ENCODE peak calls at places on chromosome 14, in five cellular contexts. I, C, J, P and S are unnamed samples. For H3K9me3, the result is how much of the 10 kb centered on the place peaks cover.

GRCh38 chr14:22422238-22422637 is 166.8 kb downstream of the DAD1 start:
- DNase-seq in P (no peak), J (no peak), I (no peak), C (no peak), S (no peak)

GRCh38 chr14:24422261-24422660 is 7.2 kb downstream of the CBLN3 start:
- DNase-seq in I (no peak), J (no peak), C (no peak), P (peak), S (no peak)

GRCh38 chr14:68819260-68819691 is 26.4 kb upstream of the ZFP36L1 start:
- DNase-seq in C (no peak), P (peak), J (peak), I (no peak), S (no peak)

GRCh38 chr14:77524536-77524935 is 25.9 kb upstream of the ISM2 start:
- DNase-seq in J (no peak), I (no peak), P (no peak), C (no peak), S (no peak)

GRCh38 chr14:92800525-92800924 is 6.4 kb downstream of the GOLGA5 start:
- DNase-seq in P (no peak), C (no peak), J (no peak), I (no peak), S (no peak)

GRCh38 chr14:67359775-67360468 is at the start of the genes ATP6V1D and EIF2S1:
- DNase-seq in I (peak), C (peak), J (peak), P (peak), S (peak)

GRCh38 chr14:32201196-32201815 is 539 bp upstream of the RNU6-7 start:
- DNase-seq in P (peak), I (peak), J (peak), C (peak), S (peak)

GRCh38 chr14:26163761-26164160 is 434.1 kb downstream of the NOVA1 start:
- DNase-seq in P (peak), C (no peak), I (no peak), J (no peak), S (no peak)

GRCh38 chr14:36021926-36022325 is 154.6 kb downstream of the PTCSC3 start:
- DNase-seq in C (no peak), J (no peak), I (no peak), P (no peak), S (no peak)

GRCh38 chr14:53149656-53150319 is 3.3 kb downstream of the DDHD1 start:
- DNase-seq in P (no peak), I (no peak), C (no peak), J (no peak), S (no peak)

GRCh38 chr14:67837011-67837624 is 17.5 kb downstream of the RAD51B start:
- DNase-seq in C (peak), I (no peak), P (no peak), J (peak), S (peak)

GRCh38 chr14:92524603-92525185 is 11.1 kb downstream of the RIN3 start:
- DNase-seq in P (no peak), C (no peak), J (no peak), I (no peak), S (no peak)

GRCh38 chr14:65926504-65926903 is 514.0 kb downstream of the FUT8 start:
- DNase-seq in J (no peak), I (no peak), P (peak), C (no peak), S (no peak)

GRCh38 chr14:81406863-81407262 is 6.7 kb upstream of the STON2 start:
- DNase-seq in C (no peak), J (no peak), P (no peak), I (peak), S (peak)

GRCh38 chr14:91153360-91153759 is 39.5 kb downstream of the DGLUCY start:
- DNase-seq in J (no peak), P (no peak), I (no peak), C (no peak), S (no peak)

DNA sequence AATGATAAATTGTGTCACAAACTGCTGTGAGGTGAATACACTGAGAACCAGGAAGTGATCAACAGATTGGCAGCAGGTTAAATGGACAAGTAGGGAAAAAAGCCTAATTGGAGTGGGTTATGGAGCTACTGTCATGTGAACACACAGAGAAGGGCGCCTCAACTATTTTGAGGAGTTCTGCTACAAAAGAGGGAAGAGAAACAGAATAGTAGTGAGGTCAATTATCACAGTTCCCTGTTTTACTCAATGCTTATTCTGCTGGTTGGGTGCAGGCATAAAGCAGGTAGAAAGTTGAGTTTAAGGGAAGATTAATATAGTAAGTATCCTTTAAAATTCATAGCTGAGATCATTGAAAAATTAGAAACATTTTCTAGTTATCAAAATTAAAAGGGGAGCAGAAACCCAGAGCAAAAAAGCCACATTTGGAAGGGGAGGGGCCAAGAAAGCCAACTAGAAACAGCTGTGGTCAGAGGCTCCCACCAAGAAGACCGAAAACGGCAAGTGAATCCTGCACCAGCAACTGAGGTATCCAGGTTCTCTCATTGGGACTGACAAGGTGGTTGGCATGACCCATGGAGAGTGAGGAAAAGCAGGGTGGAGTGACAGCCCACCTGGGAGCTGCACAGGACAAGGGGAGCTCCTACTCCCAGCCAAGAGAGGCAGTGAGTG is 105.7 kb downstream of the ZC3H14 start:
- DNase-seq in P (no peak), C (no peak), I (no peak), J (no peak), S (no peak)
- H3K9me3 ChIP-seq in P (under half), C (under half), I (under half), J (under half), S (under half)

DNA sequence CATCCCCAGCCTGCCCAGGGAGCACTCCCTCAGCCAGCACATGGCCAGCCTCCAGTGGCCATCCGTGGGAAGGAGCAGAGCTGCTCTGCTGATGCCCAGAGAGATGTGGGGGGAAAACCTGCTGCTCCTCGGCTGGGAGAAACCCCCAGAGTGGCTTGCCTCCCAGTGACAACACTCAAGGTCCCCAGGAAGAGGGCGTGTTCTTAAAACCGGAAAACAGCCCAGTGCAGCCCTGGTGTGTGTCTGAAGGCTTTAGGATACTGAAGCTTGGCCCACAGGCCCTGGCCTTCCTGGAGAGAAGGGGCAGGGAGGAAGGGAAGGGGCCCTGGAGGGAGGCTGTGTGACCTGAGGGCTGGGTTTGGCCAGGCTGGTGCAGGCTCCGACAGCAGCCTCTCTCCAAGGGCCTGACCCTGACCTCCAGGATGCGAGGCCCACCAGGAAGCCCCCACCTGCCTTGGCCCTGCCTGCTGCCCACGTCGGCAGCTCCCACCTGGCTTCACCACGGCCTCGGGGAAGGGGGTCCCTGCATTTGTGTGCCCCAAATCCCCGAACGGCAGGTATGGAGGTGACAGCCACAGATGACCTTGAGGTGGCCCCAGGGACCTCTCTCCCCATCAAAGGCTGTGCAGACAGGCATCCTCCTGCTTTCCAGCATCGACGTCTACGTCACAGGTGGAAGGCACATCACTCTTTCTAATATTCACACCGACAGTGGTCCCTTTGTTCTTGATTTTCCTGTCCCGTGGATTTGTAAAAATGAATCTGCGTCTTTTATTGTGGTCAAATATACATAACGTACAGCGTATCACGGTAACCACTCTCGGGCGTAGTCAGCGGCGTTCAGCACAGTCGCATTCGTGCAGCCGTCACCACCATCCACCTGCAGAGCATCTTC is 190.0 kb upstream of the C14orf180 start:
- DNase-seq in C (peak), J (peak), I (peak), P (peak), S (peak)
- H3K9me3 ChIP-seq in C (under half), J (under half), I (under half), P (under half), S (under half)

DNA sequence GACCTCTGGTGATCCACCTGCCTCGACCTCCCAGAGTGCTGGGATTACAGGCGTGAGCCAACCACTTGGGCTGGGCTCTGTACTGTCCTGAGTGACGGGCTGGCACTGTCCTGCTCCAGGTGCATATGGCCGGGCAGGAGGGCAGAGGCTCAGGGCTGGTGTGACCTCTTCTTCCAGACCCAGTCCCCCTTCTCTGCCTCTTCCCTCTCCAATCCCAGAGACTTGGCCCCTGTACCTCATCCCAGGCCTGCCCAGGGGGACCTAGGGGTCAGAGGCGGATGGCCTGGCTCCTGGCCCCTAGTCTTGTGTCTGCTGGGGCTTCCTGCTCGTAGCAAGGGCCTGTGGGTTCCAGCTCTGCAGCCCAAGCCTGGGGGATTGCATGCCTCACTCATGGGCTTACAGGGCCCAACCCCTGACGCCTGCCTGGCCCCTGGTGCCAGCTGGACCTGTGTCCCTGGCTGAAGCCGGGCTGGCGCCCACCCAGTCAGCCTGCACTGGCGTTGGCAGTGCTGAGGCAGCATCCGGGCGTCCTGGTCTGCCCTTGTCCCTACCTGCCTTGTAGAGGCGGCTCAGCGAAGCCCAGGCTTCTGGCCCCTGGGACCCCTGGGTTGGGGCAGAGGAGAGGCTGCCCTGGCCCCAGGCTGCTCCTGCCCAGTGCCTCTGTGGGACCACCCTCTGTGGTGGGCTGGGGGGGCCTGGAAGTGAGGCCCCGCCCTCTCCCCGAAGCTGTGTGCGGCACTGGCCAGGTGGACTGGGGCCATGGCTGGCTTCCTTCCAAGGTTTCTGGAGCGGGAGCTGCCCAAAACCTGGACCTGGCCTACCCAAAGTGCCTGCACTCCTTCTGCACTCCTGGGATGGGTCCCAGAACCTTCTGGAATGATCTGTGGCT is 4.3 kb downstream of the TEDC1 start:
- DNase-seq in C (peak), I (peak), P (peak), J (no peak), S (peak)
- H3K9me3 ChIP-seq in C (under half), I (under half), P (under half), J (under half), S (under half)

DNA sequence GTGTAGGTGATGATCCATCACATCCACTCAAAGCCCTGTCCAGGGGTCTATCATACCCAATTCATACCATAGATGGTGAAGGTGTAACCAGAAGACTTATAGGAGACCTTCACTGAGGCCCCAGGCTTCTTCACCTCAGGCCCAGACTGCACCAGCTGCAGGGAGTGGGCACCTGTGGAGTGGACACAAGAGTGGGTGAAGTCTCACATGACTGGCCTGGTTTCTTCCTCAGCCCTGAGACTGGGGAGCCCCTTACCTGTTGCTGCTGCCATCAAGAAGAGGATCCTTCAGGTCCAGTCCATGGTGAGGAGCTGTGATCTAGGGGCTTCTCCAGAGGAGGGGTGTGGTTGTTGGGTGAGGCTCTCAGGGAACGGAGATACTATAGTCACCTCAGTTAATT is 851.0 kb downstream of the TMEM121 start:
- DNase-seq in J (no peak), C (no peak), I (no peak), P (no peak), S (no peak)
- H3K9me3 ChIP-seq in J (under half), C (under half), I (under half), P (half or more), S (under half)

GRCh38 chr14:98964171-98964570 is 307.8 kb downstream of the BCL11B start:
- DNase-seq in I (no peak), J (no peak), C (peak), P (peak), S (no peak)
- H3K9me3 ChIP-seq in I (under half), J (under half), C (under half), P (under half), S (under half)

DNA sequence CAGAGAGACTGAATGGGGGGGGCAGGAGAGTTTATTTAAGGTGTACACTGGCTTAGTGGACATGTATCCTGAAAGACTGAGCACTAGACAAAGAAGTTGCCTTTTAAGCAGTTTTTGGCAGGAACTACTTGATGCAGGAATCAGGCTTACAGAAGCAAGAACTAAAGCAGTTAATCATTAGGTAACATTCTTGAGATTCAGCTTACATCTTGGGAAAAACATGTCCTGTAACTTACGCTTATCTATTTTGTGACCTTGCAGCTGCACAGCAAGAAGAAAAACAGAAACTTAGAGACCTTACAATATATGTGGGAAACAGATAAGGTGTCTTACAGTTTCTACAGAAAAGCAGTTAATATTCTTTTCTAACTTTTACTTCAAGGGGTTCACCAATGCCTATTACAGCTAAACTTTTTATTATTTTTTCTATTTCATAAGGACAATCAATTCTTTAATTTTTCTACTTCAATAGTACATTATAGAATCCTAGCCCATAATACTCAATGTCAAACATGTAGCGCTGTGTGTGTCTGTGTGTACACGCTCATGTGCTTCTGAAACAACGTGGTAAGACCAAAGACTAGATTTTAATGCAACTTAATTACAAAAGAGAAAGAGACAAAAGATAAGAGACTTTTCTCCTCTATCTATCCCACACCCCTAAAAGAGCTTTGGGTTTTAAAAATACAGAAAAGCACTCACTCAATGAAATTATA is 276.9 kb downstream of the PRKD1 start:
- DNase-seq in C (no peak), P (no peak), I (no peak), J (no peak), S (no peak)
- H3K9me3 ChIP-seq in C (under half), P (under half), I (under half), J (under half), S (under half)

DNA sequence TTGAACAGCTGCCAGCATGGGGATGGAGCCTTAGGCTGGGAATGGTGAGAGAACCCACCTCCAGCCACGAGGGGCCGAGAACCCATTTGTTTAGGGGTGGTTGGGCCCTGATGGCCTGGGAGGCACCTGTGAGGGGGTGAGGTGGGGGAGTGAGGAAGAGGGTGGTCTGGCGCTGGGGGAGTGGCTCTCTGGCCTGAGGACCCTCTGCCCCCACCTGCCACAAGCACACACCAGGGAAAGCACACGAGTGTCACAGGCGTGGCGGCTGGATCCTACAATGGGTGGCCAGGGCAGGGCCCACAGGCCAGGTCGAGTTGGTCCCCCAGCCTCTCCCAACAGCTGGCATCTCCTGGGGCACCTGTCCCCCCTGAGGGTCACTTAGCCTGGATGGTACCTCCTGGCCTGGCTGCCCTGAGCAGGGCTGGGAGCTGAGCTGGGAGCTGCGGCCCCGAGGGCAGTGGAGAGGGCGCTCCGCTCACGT is 340.5 kb downstream of the TMEM121 start:
- DNase-seq in I (no peak), J (peak), P (no peak), C (no peak), S (no peak)
- H3K9me3 ChIP-seq in I (under half), J (under half), P (half or more), C (under half), S (under half)

DNA sequence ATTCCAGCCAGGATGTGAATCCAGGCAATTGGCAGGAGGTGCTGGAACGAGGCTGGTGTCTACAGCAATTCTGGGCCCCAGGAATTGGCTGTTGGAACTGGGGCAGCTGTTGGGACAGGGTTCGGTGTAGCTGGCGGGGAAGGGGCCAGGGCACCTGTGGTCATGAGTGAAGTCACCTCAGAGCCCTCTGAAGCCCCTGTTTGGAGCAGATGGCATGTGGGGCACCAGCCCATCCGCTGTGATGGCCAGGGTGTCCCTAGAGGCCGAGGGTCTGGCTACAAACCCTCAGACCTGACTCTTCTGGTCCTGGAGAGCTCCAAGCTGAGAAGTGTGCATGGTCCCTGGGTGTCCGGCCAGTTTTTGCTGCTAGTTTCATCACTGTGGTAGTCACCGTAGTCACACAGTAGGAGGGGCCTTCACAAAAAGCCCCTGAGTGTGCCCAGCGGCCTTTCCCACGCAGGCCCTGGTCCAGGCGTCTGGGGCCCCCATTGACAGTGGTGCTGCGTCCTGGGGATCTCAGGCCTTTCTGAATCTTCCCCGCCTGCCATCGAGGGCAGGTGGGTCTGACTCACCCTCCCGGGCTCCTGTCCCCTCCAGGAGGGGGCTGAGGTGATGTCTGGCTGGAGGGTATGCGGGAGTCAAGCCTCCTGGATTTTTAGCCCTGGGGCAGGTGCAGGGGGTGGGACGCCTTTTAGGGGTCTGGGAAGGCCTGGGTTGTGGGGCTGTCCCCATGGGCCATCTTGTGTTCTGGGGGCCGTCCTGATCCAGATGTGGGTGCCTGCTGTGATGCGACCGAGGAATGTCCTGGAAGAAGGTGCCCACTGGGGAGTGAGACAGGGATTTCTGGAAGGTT is 368.0 kb downstream of the TMEM121 start:
- DNase-seq in J (no peak), C (no peak), P (no peak), I (peak), S (no peak)
- H3K9me3 ChIP-seq in J (under half), C (under half), P (half or more), I (under half), S (under half)